ENCODE peak calls at places on chromosomes 6 and 20, in six cellular contexts. One of them, this sample, is unnamed.

GRCh38 chr6:169859978-169860703 is 108.7 kb downstream of the ERMARD start:
- ATAC-seq in lower lobe of right lung: peak; percentile 14
- ATAC-seq in aorta: no peak
- ATAC-seq in DND-41: peak; percentile 77
- ATAC-seq in HCT116: no peak
- ATAC-seq in upper lobe of right lung: peak; percentile 29
- ATAC-seq in this sample: no peak

GRCh38 chr20:32912688-32913087 is 54.0 kb downstream of the EFCAB8 start:
- ATAC-seq in lower lobe of right lung: no peak
- ATAC-seq in aorta: no peak
- ATAC-seq in DND-41: no peak
- ATAC-seq in HCT116: no peak
- ATAC-seq in upper lobe of right lung: no peak
- ATAC-seq in this sample: no peak

GRCh38 chr6:61682562-61682961 is 603.5 kb downstream of the KHDRBS2 start:
- ATAC-seq in lower lobe of right lung: no peak
- ATAC-seq in aorta: no peak
- ATAC-seq in DND-41: no peak
- ATAC-seq in HCT116: no peak
- ATAC-seq in upper lobe of right lung: no peak
- ATAC-seq in this sample: no peak

GRCh38 chr6:143561105-143561704 is 49.7 kb upstream of the FUCA2 start:
- ATAC-seq in lower lobe of right lung: peak; percentile 43
- ATAC-seq in aorta: no peak
- ATAC-seq in DND-41: no peak
- ATAC-seq in HCT116: no peak
- ATAC-seq in upper lobe of right lung: peak; percentile 26
- ATAC-seq in this sample: no peak

GRCh38 chr6:106927531-106928398 is 46.8 kb downstream of the CD24 start:
- ATAC-seq in lower lobe of right lung: no peak
- ATAC-seq in aorta: no peak
- ATAC-seq in DND-41: peak; percentile 85
- ATAC-seq in HCT116: no peak
- ATAC-seq in upper lobe of right lung: peak; percentile 55
- ATAC-seq in this sample: no peak

GRCh38 chr6:36235309-36235708 is 34.6 kb upstream of the PNPLA1 start:
- ATAC-seq in lower lobe of right lung: peak; percentile 63
- ATAC-seq in aorta: no peak
- ATAC-seq in DND-41: peak; percentile 71
- ATAC-seq in HCT116: no peak
- ATAC-seq in upper lobe of right lung: peak; percentile 70
- ATAC-seq in this sample: no peak

GRCh38 chr20:45345104-45345936 is 2.9 kb downstream of the SDC4 start:
- ATAC-seq in lower lobe of right lung: peak; percentile 75
- ATAC-seq in aorta: no peak
- ATAC-seq in DND-41: no peak
- ATAC-seq in HCT116: peak; percentile 37
- ATAC-seq in upper lobe of right lung: peak; percentile 59
- ATAC-seq in this sample: no peak

GRCh38 chr20:50510706-50511401 is 671 bp downstream of the PTPN1 start:
- ATAC-seq in lower lobe of right lung: peak; percentile 6
- ATAC-seq in aorta: no peak
- ATAC-seq in DND-41: no peak
- ATAC-seq in HCT116: no peak
- ATAC-seq in upper lobe of right lung: peak; percentile 1
- ATAC-seq in this sample: no peak

GRCh38 chr6:150741633-150742200 is 123.8 kb upstream of the MTHFD1L start:
- ATAC-seq in lower lobe of right lung: no peak
- ATAC-seq in aorta: no peak
- ATAC-seq in DND-41: no peak
- ATAC-seq in HCT116: peak; percentile 73
- ATAC-seq in upper lobe of right lung: peak; percentile 30
- ATAC-seq in this sample: no peak

GRCh38 chr20:45343867-45344721 is 4.1 kb downstream of the SDC4 start:
- ATAC-seq in lower lobe of right lung: peak; percentile 29
- ATAC-seq in aorta: peak; percentile 34
- ATAC-seq in DND-41: no peak
- ATAC-seq in HCT116: peak; percentile 62
- ATAC-seq in upper lobe of right lung: peak; percentile 30
- ATAC-seq in this sample: peak; percentile 80

GRCh38 chr6:112113371-112113770 is 26.0 kb downstream of the FAM229B start:
- ATAC-seq in lower lobe of right lung: no peak
- ATAC-seq in aorta: no peak
- ATAC-seq in DND-41: no peak
- ATAC-seq in HCT116: no peak
- ATAC-seq in upper lobe of right lung: no peak
- ATAC-seq in this sample: no peak

GRCh38 chr6:52341861-52342260 is 20.1 kb upstream of the PAQR8 start:
- ATAC-seq in lower lobe of right lung: no peak
- ATAC-seq in aorta: no peak
- ATAC-seq in DND-41: peak; percentile 90
- ATAC-seq in HCT116: no peak
- ATAC-seq in upper lobe of right lung: peak; percentile 59
- ATAC-seq in this sample: no peak

GRCh38 chr20:9172908-9173307 is 104.0 kb downstream of the PLCB4 start:
- ATAC-seq in lower lobe of right lung: no peak
- ATAC-seq in aorta: no peak
- ATAC-seq in DND-41: peak; percentile 45
- ATAC-seq in HCT116: no peak
- ATAC-seq in upper lobe of right lung: no peak
- ATAC-seq in this sample: no peak

GRCh38 chr20:19025430-19026120 is 186.9 kb upstream of the SLC24A3 start:
- ATAC-seq in lower lobe of right lung: no peak
- ATAC-seq in aorta: no peak
- ATAC-seq in DND-41: no peak
- ATAC-seq in HCT116: no peak
- ATAC-seq in upper lobe of right lung: no peak
- ATAC-seq in this sample: no peak

GRCh38 chr20:32064667-32065066 is 12.6 kb downstream of the HCK start:
- ATAC-seq in lower lobe of right lung: no peak
- ATAC-seq in aorta: no peak
- ATAC-seq in DND-41: no peak
- ATAC-seq in HCT116: no peak
- ATAC-seq in upper lobe of right lung: peak; percentile 17
- ATAC-seq in this sample: no peak

GRCh38 chr6:116483616-116484015 is 22.4 kb downstream of the CALHM6 start:
- ATAC-seq in lower lobe of right lung: no peak
- ATAC-seq in aorta: no peak
- ATAC-seq in DND-41: no peak
- ATAC-seq in HCT116: no peak
- ATAC-seq in upper lobe of right lung: no peak
- ATAC-seq in this sample: no peak

GRCh38 chr6:70363741-70364493 is 49.4 kb upstream of the FAM135A start:
- ATAC-seq in lower lobe of right lung: no peak
- ATAC-seq in aorta: no peak
- ATAC-seq in DND-41: no peak
- ATAC-seq in HCT116: no peak
- ATAC-seq in upper lobe of right lung: no peak
- ATAC-seq in this sample: no peak

GRCh38 chr20:63754008-63754407 is 14.4 kb downstream of the SLC2A4RG start:
- ATAC-seq in lower lobe of right lung: no peak
- ATAC-seq in aorta: no peak
- ATAC-seq in DND-41: no peak
- ATAC-seq in HCT116: no peak
- ATAC-seq in upper lobe of right lung: no peak
- ATAC-seq in this sample: no peak

GRCh38 chr6:14426281-14426680 is 308.7 kb downstream of the CD83 start:
- ATAC-seq in lower lobe of right lung: no peak
- ATAC-seq in aorta: no peak
- ATAC-seq in DND-41: no peak
- ATAC-seq in HCT116: no peak
- ATAC-seq in upper lobe of right lung: no peak
- ATAC-seq in this sample: no peak

GRCh38 chr6:170031096-170031471 is 259.8 kb downstream of the DLL1 start:
- ATAC-seq in lower lobe of right lung: peak; percentile 67
- ATAC-seq in aorta: no peak
- ATAC-seq in DND-41: no peak
- ATAC-seq in HCT116: no peak
- ATAC-seq in upper lobe of right lung: peak; percentile 62
- ATAC-seq in this sample: no peak

GRCh38 chr6:129670634-129671033 is 39.3 kb downstream of the ARHGAP18 start:
- ATAC-seq in lower lobe of right lung: no peak
- ATAC-seq in aorta: no peak
- ATAC-seq in DND-41: no peak
- ATAC-seq in HCT116: no peak
- ATAC-seq in upper lobe of right lung: no peak
- ATAC-seq in this sample: no peak

GRCh38 chr6:129672345-129672691 is 37.7 kb downstream of the ARHGAP18 start:
- ATAC-seq in lower lobe of right lung: peak; percentile 67
- ATAC-seq in aorta: peak; percentile 15
- ATAC-seq in DND-41: peak; percentile 13
- ATAC-seq in HCT116: peak; percentile 22
- ATAC-seq in upper lobe of right lung: peak; percentile 70
- ATAC-seq in this sample: peak; percentile 36

GRCh38 chr6:129673758-129674157 is 36.2 kb downstream of the ARHGAP18 start:
- ATAC-seq in lower lobe of right lung: no peak
- ATAC-seq in aorta: no peak
- ATAC-seq in DND-41: no peak
- ATAC-seq in HCT116: no peak
- ATAC-seq in upper lobe of right lung: no peak
- ATAC-seq in this sample: no peak

GRCh38 chr6:129672883-129673631 is 36.9 kb downstream of the ARHGAP18 start:
- ATAC-seq in lower lobe of right lung: no peak
- ATAC-seq in aorta: no peak
- ATAC-seq in DND-41: peak; percentile 93
- ATAC-seq in HCT116: peak; percentile 71
- ATAC-seq in upper lobe of right lung: no peak
- ATAC-seq in this sample: peak; percentile 61

DNA sequence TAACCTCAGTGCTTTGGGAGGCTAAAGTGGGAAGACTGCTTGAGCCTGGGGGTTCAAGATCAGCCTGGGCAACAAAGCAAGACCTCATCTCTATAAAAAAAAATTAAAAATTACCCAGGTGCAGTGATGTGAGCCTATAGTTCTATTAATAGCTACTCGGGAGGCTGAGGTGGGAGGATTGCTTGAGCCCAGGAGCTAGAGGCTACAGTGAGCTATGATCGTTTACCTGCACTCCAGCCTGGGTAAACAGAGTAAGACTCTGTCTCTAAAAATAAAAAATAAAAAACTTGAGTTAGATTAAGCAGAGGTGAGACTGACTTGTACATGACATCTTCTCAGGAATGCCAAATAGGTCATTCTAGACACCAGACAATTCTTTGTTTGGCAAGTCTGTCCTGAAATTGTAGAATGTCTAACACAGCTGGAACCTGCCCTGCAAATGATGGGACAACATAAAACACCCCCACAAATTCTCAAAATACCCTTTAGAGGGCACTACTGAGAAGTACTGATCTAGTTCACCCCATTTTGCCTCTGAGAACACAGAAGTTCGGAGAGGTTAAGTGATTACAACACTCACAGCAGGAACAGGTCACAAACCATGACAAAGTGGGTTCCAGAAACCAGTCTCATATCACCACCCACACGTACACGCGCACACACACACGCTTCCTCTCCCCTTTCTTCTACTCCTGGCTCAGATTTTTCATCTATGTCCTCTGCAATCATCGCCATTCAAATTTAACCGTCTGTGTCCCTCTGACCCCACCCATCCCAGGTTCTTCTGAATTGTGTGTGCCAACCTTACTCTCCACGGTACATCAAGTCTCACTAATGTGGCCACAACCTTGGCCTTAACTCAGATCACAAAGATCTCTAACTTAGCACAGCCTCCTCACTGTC is 38.3 kb downstream of the ARHGAP18 start:
- ATAC-seq in lower lobe of right lung: peak; percentile 92
- ATAC-seq in aorta: peak; percentile 60
- ATAC-seq in DND-41: peak; percentile 20
- ATAC-seq in HCT116: peak; percentile 67
- ATAC-seq in upper lobe of right lung: peak; percentile 93
- ATAC-seq in this sample: peak; percentile 41
- H3K4me1 ChIP-seq in lower lobe of right lung: peaks cover 48% of the 10 kb centered on the region
- H3K4me1 ChIP-seq in aorta: no peaks in the 10 kb centered on the region
- H3K4me1 ChIP-seq in DND-41: peaks cover 19% of the 10 kb centered on the region
- H3K4me1 ChIP-seq in HCT116: peaks cover 88% of the 10 kb centered on the region
- H3K4me1 ChIP-seq in upper lobe of right lung: peaks cover 31% of the 10 kb centered on the region
- H3K4me1 ChIP-seq in this sample: no peaks in the 10 kb centered on the region

GRCh38 chr6:168540713-168541291 is 99.8 kb downstream of the SMOC2 start:
- ATAC-seq in lower lobe of right lung: no peak
- ATAC-seq in aorta: no peak
- ATAC-seq in DND-41: no peak
- ATAC-seq in HCT116: no peak
- ATAC-seq in upper lobe of right lung: no peak
- ATAC-seq in this sample: no peak
- H3K9me3 ChIP-seq in lower lobe of right lung: no peaks in the 10 kb centered on the region
- H3K9me3 ChIP-seq in aorta: no peaks in the 10 kb centered on the region
- H3K9me3 ChIP-seq in DND-41: no peaks in the 10 kb centered on the region
- H3K9me3 ChIP-seq in HCT116: no peaks in the 10 kb centered on the region
- H3K9me3 ChIP-seq in upper lobe of right lung: no peaks in the 10 kb centered on the region
- H3K9me3 ChIP-seq in this sample: no peaks in the 10 kb centered on the region

DNA sequence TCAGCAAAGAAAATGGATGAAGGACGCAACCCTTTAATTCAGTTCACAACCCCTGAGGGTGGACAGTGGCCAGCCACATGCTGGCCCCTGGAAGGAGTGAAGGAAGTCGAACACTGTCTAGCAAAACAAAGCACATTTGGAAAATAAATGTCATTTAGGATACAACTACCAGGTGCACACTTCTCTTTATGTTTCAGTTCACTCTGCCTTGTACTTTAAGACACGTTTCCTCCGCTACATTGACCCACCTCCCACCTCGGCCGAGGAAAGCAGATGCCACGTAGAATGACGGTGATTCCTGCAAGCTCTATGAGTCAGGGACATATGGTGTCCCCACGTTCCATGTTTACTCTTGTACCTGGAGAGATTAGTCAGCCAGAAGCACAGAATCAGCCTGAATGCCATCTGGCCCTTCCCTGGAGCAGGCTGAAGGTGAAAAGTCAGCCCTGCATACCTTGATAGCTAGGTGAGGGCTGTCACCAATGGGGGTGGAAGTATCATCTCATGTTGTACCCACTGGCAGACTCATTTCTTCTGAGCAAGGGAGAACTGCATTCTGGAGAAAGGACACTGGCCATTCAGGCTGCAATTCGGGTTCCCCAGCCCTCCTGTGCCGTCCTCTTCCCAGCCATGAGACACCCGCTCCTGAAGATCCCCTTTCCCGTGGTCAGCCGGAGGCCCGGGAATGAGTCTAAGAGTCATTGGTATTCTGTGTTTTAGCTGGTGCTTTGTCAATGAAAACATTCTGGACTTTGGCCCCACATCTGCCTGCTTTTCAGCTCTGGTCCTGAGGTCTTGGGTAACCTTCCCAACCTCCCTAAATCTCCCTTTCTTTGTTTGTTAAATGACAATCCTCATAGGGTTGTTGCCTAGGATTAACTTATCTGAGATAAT is 60.6 kb downstream of the FOXA2 start:
- ATAC-seq in lower lobe of right lung: no peak
- ATAC-seq in aorta: peak; percentile 39
- ATAC-seq in DND-41: no peak
- ATAC-seq in HCT116: no peak
- ATAC-seq in upper lobe of right lung: no peak
- ATAC-seq in this sample: no peak
- H3K36me3 ChIP-seq in lower lobe of right lung: no peaks in the 10 kb centered on the region
- H3K36me3 ChIP-seq in aorta: no peaks in the 10 kb centered on the region
- H3K36me3 ChIP-seq in DND-41: no peaks in the 10 kb centered on the region
- H3K36me3 ChIP-seq in HCT116: no peaks in the 10 kb centered on the region
- H3K36me3 ChIP-seq in upper lobe of right lung: no peaks in the 10 kb centered on the region
- H3K36me3 ChIP-seq in this sample: no peaks in the 10 kb centered on the region

DNA sequence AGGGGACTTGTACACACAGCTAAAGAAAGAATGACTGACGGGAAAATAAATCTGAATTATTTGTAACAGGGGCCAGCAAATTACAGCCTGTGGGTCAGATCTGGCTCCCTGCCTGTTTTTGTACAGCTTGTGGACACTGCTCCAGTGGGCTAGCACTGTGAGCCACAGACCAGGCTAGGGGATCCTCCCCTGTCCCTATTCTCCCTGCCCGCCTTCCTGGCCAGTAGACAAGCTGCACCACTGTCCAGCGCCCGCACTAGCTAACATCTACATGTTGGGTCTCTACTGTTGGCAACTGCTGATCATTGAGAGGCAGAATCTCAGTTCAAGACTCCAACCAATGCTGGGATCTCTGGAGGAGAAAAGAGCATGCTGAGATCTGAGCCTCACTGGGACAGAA is 10.7 kb downstream of the OSER1 start:
- ATAC-seq in lower lobe of right lung: no peak
- ATAC-seq in aorta: no peak
- ATAC-seq in DND-41: no peak
- ATAC-seq in HCT116: no peak
- ATAC-seq in upper lobe of right lung: no peak
- ATAC-seq in this sample: no peak
- H3K4me1 ChIP-seq in lower lobe of right lung: peaks cover 16% of the 10 kb centered on the region
- H3K4me1 ChIP-seq in aorta: no peaks in the 10 kb centered on the region
- H3K4me1 ChIP-seq in DND-41: no peaks in the 10 kb centered on the region
- H3K4me1 ChIP-seq in HCT116: peaks cover 21% of the 10 kb centered on the region
- H3K4me1 ChIP-seq in upper lobe of right lung: peaks cover 23% of the 10 kb centered on the region
- H3K4me1 ChIP-seq in this sample: peaks cover 68% of the 10 kb centered on the region